ENCODE peak calls at places on chromosomes 7 and 10, in six cellular contexts. One of them, this sample, is unnamed.

GRCh38 chr7:75854233-75854632 is 24.6 kb upstream of the RHBDD2 start:
- DNase-seq in C1 segment of cervical spinal cord: no peak
- DNase-seq in NAMALWA: no peak
- DNase-seq in IMR-90: peak; percentile 49
- DNase-seq in AG09319: peak; percentile 39
- DNase-seq in AG10803: peak; percentile 92
- DNase-seq in this sample: peak; percentile 78

GRCh38 chr7:128215281-128215680 is 25.8 kb upstream of the LEP start:
- DNase-seq in C1 segment of cervical spinal cord: no peak
- DNase-seq in NAMALWA: no peak
- DNase-seq in IMR-90: peak; percentile 81
- DNase-seq in AG09319: peak; percentile 72
- DNase-seq in AG10803: peak; percentile 98
- DNase-seq in this sample: peak; percentile 81

GRCh38 chr10:97511711-97512445 is 13.2 kb downstream of the UBTD1 start:
- DNase-seq in C1 segment of cervical spinal cord: no peak
- DNase-seq in NAMALWA: no peak
- DNase-seq in IMR-90: no peak
- DNase-seq in AG09319: no peak
- DNase-seq in AG10803: no peak
- DNase-seq in this sample: no peak

GRCh38 chr7:1703475-1704325 is 33.6 kb downstream of the ELFN1 start:
- DNase-seq in C1 segment of cervical spinal cord: no peak
- DNase-seq in NAMALWA: no peak
- DNase-seq in IMR-90: no peak
- DNase-seq in AG09319: no peak
- DNase-seq in AG10803: no peak
- DNase-seq in this sample: no peak

GRCh38 chr7:50665403-50666123 is 100.4 kb upstream of the DDC start:
- DNase-seq in C1 segment of cervical spinal cord: no peak
- DNase-seq in NAMALWA: peak; percentile 21
- DNase-seq in IMR-90: peak; percentile 10
- DNase-seq in AG09319: no peak
- DNase-seq in AG10803: no peak
- DNase-seq in this sample: no peak

GRCh38 chr10:75425291-75426079 is 5.9 kb upstream of the LRMDA start:
- DNase-seq in C1 segment of cervical spinal cord: no peak
- DNase-seq in NAMALWA: no peak
- DNase-seq in IMR-90: no peak
- DNase-seq in AG09319: no peak
- DNase-seq in AG10803: no peak
- DNase-seq in this sample: no peak

GRCh38 chr10:113680172-113681111 is 730 bp downstream of the CASP7 start:
- DNase-seq in C1 segment of cervical spinal cord: peak; percentile 69
- DNase-seq in NAMALWA: peak; percentile 73
- DNase-seq in IMR-90: peak; percentile 73
- DNase-seq in AG09319: no peak
- DNase-seq in AG10803: peak; percentile 65
- DNase-seq in this sample: peak; percentile 46

GRCh38 chr7:145696071-145696470 is 420.5 kb upstream of the CNTNAP2 start:
- DNase-seq in C1 segment of cervical spinal cord: no peak
- DNase-seq in NAMALWA: no peak
- DNase-seq in IMR-90: no peak
- DNase-seq in AG09319: no peak
- DNase-seq in AG10803: peak; percentile 18
- DNase-seq in this sample: peak; percentile 63

GRCh38 chr7:135793841-135794240 is 45.2 kb upstream of the FAM180A start:
- DNase-seq in C1 segment of cervical spinal cord: no peak
- DNase-seq in NAMALWA: no peak
- DNase-seq in IMR-90: no peak
- DNase-seq in AG09319: no peak
- DNase-seq in AG10803: no peak
- DNase-seq in this sample: no peak

GRCh38 chr10:113020425-113020753 is 70.3 kb downstream of the TCF7L2 start:
- DNase-seq in C1 segment of cervical spinal cord: no peak
- DNase-seq in NAMALWA: no peak
- DNase-seq in IMR-90: no peak
- DNase-seq in AG09319: no peak
- DNase-seq in AG10803: no peak
- DNase-seq in this sample: no peak

GRCh38 chr10:79413196-79413595 is 32.2 kb downstream of the ZCCHC24 start:
- DNase-seq in C1 segment of cervical spinal cord: no peak
- DNase-seq in NAMALWA: no peak
- DNase-seq in IMR-90: peak; percentile 41
- DNase-seq in AG09319: no peak
- DNase-seq in AG10803: no peak
- DNase-seq in this sample: peak; percentile 73

GRCh38 chr10:58177362-58177947 is 90.2 kb downstream of the IPMK start:
- DNase-seq in C1 segment of cervical spinal cord: no peak
- DNase-seq in NAMALWA: peak; percentile 37
- DNase-seq in IMR-90: peak; percentile 47
- DNase-seq in AG09319: no peak
- DNase-seq in AG10803: peak; percentile 53
- DNase-seq in this sample: peak; percentile 50